ENCODE peak calls at places on chromosomes 13 and 19, in seven cellular contexts. One of them, this sample, is unnamed.

GRCh38 chr19:7199613-7200533 is 94.3 kb downstream of the INSR start:
- DNase-seq in neuronal stem cell: no peak
- DNase-seq in PC-9: no peak
- DNase-seq in neural progenitor cell: no peak
- DNase-seq in heart right ventricle: no peak
- DNase-seq in ovary: no peak
- DNase-seq in caudate nucleus: no peak
- DNase-seq in this sample: no peak

GRCh38 chr13:99304541-99304940 is 2.7 kb downstream of the GPR183 start:
- DNase-seq in neuronal stem cell: no peak
- DNase-seq in PC-9: no peak
- DNase-seq in neural progenitor cell: no peak
- DNase-seq in heart right ventricle: no peak
- DNase-seq in ovary: no peak
- DNase-seq in caudate nucleus: no peak
- DNase-seq in this sample: no peak

GRCh38 chr13:44874886-44875630 is 114.2 kb downstream of the NUFIP1 start:
- DNase-seq in neuronal stem cell: no peak
- DNase-seq in PC-9: no peak
- DNase-seq in neural progenitor cell: no peak
- DNase-seq in heart right ventricle: no peak
- DNase-seq in ovary: no peak
- DNase-seq in caudate nucleus: no peak
- DNase-seq in this sample: no peak

GRCh38 chr13:38697628-38698333 is 10.9 kb downstream of the FREM2 start:
- DNase-seq in neuronal stem cell: no peak
- DNase-seq in PC-9: no peak
- DNase-seq in neural progenitor cell: peak; percentile 31
- DNase-seq in heart right ventricle: no peak
- DNase-seq in ovary: no peak
- DNase-seq in caudate nucleus: no peak
- DNase-seq in this sample: no peak

GRCh38 chr19:57406516-57407123 is 4.3 kb upstream of the ZNF17 start:
- DNase-seq in neuronal stem cell: peak; percentile 58
- DNase-seq in PC-9: peak; percentile 61
- DNase-seq in neural progenitor cell: peak; percentile 85
- DNase-seq in heart right ventricle: peak; percentile 56
- DNase-seq in ovary: no peak
- DNase-seq in caudate nucleus: peak; percentile 5
- DNase-seq in this sample: no peak

GRCh38 chr13:61954092-61954491 is 538.4 kb upstream of the PCDH20 start:
- DNase-seq in neuronal stem cell: peak; percentile 17
- DNase-seq in PC-9: no peak
- DNase-seq in neural progenitor cell: peak; percentile 39
- DNase-seq in heart right ventricle: no peak
- DNase-seq in ovary: no peak
- DNase-seq in caudate nucleus: no peak
- DNase-seq in this sample: no peak

GRCh38 chr13:103282571-103283450 is 216.6 kb upstream of the SLC10A2 start:
- DNase-seq in neuronal stem cell: no peak
- DNase-seq in PC-9: peak; percentile 98
- DNase-seq in neural progenitor cell: no peak
- DNase-seq in heart right ventricle: no peak
- DNase-seq in ovary: no peak
- DNase-seq in caudate nucleus: no peak
- DNase-seq in this sample: no peak

GRCh38 chr19:10290876-10291553 is 1.3 kb downstream of the ICAM5 start:
- DNase-seq in neuronal stem cell: no peak
- DNase-seq in PC-9: no peak
- DNase-seq in neural progenitor cell: peak; percentile 65
- DNase-seq in heart right ventricle: no peak
- DNase-seq in ovary: peak; percentile 51
- DNase-seq in caudate nucleus: peak; percentile 41
- DNase-seq in this sample: no peak

GRCh38 chr13:109773276-109773675 is 13.1 kb downstream of the IRS2 start:
- DNase-seq in neuronal stem cell: no peak
- DNase-seq in PC-9: peak; percentile 85
- DNase-seq in neural progenitor cell: no peak
- DNase-seq in heart right ventricle: no peak
- DNase-seq in ovary: no peak
- DNase-seq in caudate nucleus: no peak
- DNase-seq in this sample: no peak

GRCh38 chr19:52094526-52094925 is 1.0 kb downstream of the ZNF841 start:
- DNase-seq in neuronal stem cell: no peak
- DNase-seq in PC-9: no peak
- DNase-seq in neural progenitor cell: peak; percentile 1
- DNase-seq in heart right ventricle: no peak
- DNase-seq in ovary: no peak
- DNase-seq in caudate nucleus: no peak
- DNase-seq in this sample: no peak

GRCh38 chr19:53907193-53907581 is 1.9 kb upstream of the CACNG7 start:
- DNase-seq in neuronal stem cell: no peak
- DNase-seq in PC-9: no peak
- DNase-seq in neural progenitor cell: no peak
- DNase-seq in heart right ventricle: no peak
- DNase-seq in ovary: no peak
- DNase-seq in caudate nucleus: peak; percentile 65
- DNase-seq in this sample: no peak

GRCh38 chr19:54245936-54246335 is 3.3 kb upstream of the LILRA6 start:
- DNase-seq in neuronal stem cell: no peak
- DNase-seq in PC-9: no peak
- DNase-seq in neural progenitor cell: no peak
- DNase-seq in heart right ventricle: no peak
- DNase-seq in ovary: no peak
- DNase-seq in caudate nucleus: no peak
- DNase-seq in this sample: no peak

GRCh38 chr13:31209172-31209818 is 9.5 kb downstream of the B3GLCT start:
- DNase-seq in neuronal stem cell: no peak
- DNase-seq in PC-9: no peak
- DNase-seq in neural progenitor cell: peak; percentile 69
- DNase-seq in heart right ventricle: peak; percentile 80
- DNase-seq in ovary: peak; percentile 37
- DNase-seq in caudate nucleus: peak; percentile 25
- DNase-seq in this sample: peak; percentile 33

GRCh38 chr19:2977686-2978466 is 512 bp downstream of the TLE6 start:
- DNase-seq in neuronal stem cell: no peak
- DNase-seq in PC-9: no peak
- DNase-seq in neural progenitor cell: peak; percentile 23
- DNase-seq in heart right ventricle: no peak
- DNase-seq in ovary: no peak
- DNase-seq in caudate nucleus: no peak
- DNase-seq in this sample: no peak

GRCh38 chr13:28099396-28100148 is 804 bp downstream of the FLT3 start:
- DNase-seq in neuronal stem cell: peak; percentile 9
- DNase-seq in PC-9: no peak
- DNase-seq in neural progenitor cell: peak; percentile 23
- DNase-seq in heart right ventricle: no peak
- DNase-seq in ovary: no peak
- DNase-seq in caudate nucleus: no peak
- DNase-seq in this sample: no peak

GRCh38 chr13:53357582-53357981 is 329.0 kb downstream of the OLFM4 start:
- DNase-seq in neuronal stem cell: no peak
- DNase-seq in PC-9: no peak
- DNase-seq in neural progenitor cell: no peak
- DNase-seq in heart right ventricle: no peak
- DNase-seq in ovary: no peak
- DNase-seq in caudate nucleus: no peak
- DNase-seq in this sample: no peak

GRCh38 chr19:38737921-38738731 is 6.1 kb downstream of the CAPN12 start:
- DNase-seq in neuronal stem cell: no peak
- DNase-seq in PC-9: no peak
- DNase-seq in neural progenitor cell: no peak
- DNase-seq in heart right ventricle: no peak
- DNase-seq in ovary: no peak
- DNase-seq in caudate nucleus: no peak
- DNase-seq in this sample: no peak

GRCh38 chr19:6528544-6529121 is 2.2 kb upstream of the TNFSF9 start:
- DNase-seq in neuronal stem cell: no peak
- DNase-seq in PC-9: no peak
- DNase-seq in neural progenitor cell: no peak
- DNase-seq in heart right ventricle: peak; percentile 67
- DNase-seq in ovary: no peak
- DNase-seq in caudate nucleus: peak; percentile 57
- DNase-seq in this sample: peak; percentile 60

GRCh38 chr19:46416077-46416709 is 2.8 kb upstream of the CCDC8 start:
- DNase-seq in neuronal stem cell: peak; percentile 95
- DNase-seq in PC-9: no peak
- DNase-seq in neural progenitor cell: peak; percentile 98
- DNase-seq in heart right ventricle: peak; percentile 87
- DNase-seq in ovary: peak; percentile 96
- DNase-seq in caudate nucleus: peak; percentile 89
- DNase-seq in this sample: peak; percentile 78

GRCh38 chr13:23381877-23382276 is 51.6 kb downstream of the SACS start:
- DNase-seq in neuronal stem cell: no peak
- DNase-seq in PC-9: no peak
- DNase-seq in neural progenitor cell: no peak
- DNase-seq in heart right ventricle: no peak
- DNase-seq in ovary: no peak
- DNase-seq in caudate nucleus: no peak
- DNase-seq in this sample: no peak

GRCh38 chr13:23380534-23380933 is 53.0 kb downstream of the SACS start:
- DNase-seq in neuronal stem cell: no peak
- DNase-seq in PC-9: no peak
- DNase-seq in neural progenitor cell: no peak
- DNase-seq in heart right ventricle: no peak
- DNase-seq in ovary: no peak
- DNase-seq in caudate nucleus: no peak
- DNase-seq in this sample: no peak

GRCh38 chr13:23375007-23375971 is 58.2 kb downstream of the SACS start:
- DNase-seq in neuronal stem cell: peak; percentile 94
- DNase-seq in PC-9: peak; percentile 56
- DNase-seq in neural progenitor cell: peak; percentile 97
- DNase-seq in heart right ventricle: peak; percentile 97
- DNase-seq in ovary: peak; percentile 96
- DNase-seq in caudate nucleus: peak; percentile 98
- DNase-seq in this sample: peak; percentile 96

GRCh38 chr13:23377603-23378002 is 55.9 kb downstream of the SACS start:
- DNase-seq in neuronal stem cell: no peak
- DNase-seq in PC-9: no peak
- DNase-seq in neural progenitor cell: no peak
- DNase-seq in heart right ventricle: no peak
- DNase-seq in ovary: no peak
- DNase-seq in caudate nucleus: no peak
- DNase-seq in this sample: no peak

DNA sequence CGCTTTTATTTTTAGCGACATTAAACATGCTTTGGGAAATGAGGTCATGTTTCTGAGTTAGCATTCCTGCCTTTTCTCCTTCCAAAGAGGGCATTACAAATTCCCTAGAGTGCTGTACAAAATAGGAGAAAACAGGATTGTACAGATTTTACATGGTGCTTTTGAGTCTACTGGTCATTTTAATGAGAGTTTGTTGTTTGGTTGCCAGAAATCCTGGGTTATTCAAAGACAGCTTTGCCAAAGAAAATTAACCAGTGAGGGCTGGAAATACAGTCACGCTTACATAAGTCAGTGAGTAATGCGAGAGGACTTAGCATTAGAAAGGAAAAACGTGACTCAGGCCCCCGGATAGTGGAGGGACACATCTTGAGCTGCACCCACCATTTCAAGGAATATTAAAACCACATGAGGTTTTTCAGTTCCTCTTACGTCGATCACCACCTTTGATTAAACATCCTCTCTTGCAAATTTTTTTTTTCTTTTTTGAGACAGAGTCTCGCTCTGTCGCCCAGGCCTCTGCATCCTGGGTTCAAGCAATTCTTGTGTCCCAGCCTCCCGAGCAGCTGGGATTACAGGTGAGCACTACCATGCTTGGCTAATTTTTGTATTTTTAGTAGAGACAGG is 55.4 kb downstream of the SACS start:
- DNase-seq in neuronal stem cell: no peak
- DNase-seq in PC-9: no peak
- DNase-seq in neural progenitor cell: no peak
- DNase-seq in heart right ventricle: peak; percentile 51
- DNase-seq in ovary: peak; percentile 38
- DNase-seq in caudate nucleus: no peak
- DNase-seq in this sample: no peak
- H3K27ac ChIP-seq in neuronal stem cell: no peak overlapping the region
- H3K27ac ChIP-seq in PC-9: no peak overlapping the region
- H3K27ac ChIP-seq in neural progenitor cell: no peak overlapping the region
- H3K27ac ChIP-seq in heart right ventricle: peak overlapping the region; percentile 94
- H3K27ac ChIP-seq in ovary: no peak overlapping the region
- H3K27ac ChIP-seq in caudate nucleus: peak overlapping the region; percentile 86
- H3K27ac ChIP-seq in this sample: no peak overlapping the region

GRCh38 chr19:49691243-49692101 is 556 bp downstream of the CPT1C start:
- DNase-seq in neuronal stem cell: peak; percentile 80
- DNase-seq in PC-9: no peak
- DNase-seq in neural progenitor cell: peak; percentile 94
- DNase-seq in heart right ventricle: no peak
- DNase-seq in ovary: peak; percentile 68
- DNase-seq in caudate nucleus: peak; percentile 73
- DNase-seq in this sample: peak; percentile 61
- H3K27ac ChIP-seq in neuronal stem cell: peak overlapping the region; percentile 88
- H3K27ac ChIP-seq in PC-9: no peak overlapping the region
- H3K27ac ChIP-seq in neural progenitor cell: peak overlapping the region; percentile 61
- H3K27ac ChIP-seq in heart right ventricle: peak overlapping the region; percentile 84
- H3K27ac ChIP-seq in ovary: no peak overlapping the region
- H3K27ac ChIP-seq in caudate nucleus: peak overlapping the region; percentile 62
- H3K27ac ChIP-seq in this sample: peak overlapping the region; percentile 84

DNA sequence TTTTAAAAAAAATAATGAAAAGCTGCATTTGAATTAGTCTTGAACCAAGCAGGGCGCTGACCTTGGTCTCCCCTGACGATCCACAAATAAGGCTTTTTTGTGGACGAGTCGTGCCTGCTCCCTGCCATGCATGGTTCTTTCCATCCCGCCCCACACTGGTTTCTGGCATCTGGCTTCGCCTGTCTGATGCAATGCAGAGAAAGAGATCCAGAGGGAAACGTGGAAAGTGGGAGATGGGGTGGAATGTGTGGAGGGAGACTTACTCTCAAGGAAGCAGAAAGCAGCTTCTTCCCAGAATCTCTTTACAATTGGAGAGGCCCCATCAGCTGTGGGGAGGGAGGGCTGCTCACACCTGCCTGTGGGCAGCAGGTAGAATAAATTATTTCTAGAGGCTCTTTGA is 183.7 kb downstream of the UQCRFS1 start:
- DNase-seq in neuronal stem cell: no peak
- DNase-seq in PC-9: no peak
- DNase-seq in neural progenitor cell: no peak
- DNase-seq in heart right ventricle: no peak
- DNase-seq in ovary: no peak
- DNase-seq in caudate nucleus: no peak
- DNase-seq in this sample: no peak
- H3K27ac ChIP-seq in neuronal stem cell: no peak overlapping the region
- H3K27ac ChIP-seq in PC-9: no peak overlapping the region
- H3K27ac ChIP-seq in neural progenitor cell: no peak overlapping the region
- H3K27ac ChIP-seq in heart right ventricle: no peak overlapping the region
- H3K27ac ChIP-seq in ovary: no peak overlapping the region
- H3K27ac ChIP-seq in caudate nucleus: no peak overlapping the region
- H3K27ac ChIP-seq in this sample: no peak overlapping the region

DNA sequence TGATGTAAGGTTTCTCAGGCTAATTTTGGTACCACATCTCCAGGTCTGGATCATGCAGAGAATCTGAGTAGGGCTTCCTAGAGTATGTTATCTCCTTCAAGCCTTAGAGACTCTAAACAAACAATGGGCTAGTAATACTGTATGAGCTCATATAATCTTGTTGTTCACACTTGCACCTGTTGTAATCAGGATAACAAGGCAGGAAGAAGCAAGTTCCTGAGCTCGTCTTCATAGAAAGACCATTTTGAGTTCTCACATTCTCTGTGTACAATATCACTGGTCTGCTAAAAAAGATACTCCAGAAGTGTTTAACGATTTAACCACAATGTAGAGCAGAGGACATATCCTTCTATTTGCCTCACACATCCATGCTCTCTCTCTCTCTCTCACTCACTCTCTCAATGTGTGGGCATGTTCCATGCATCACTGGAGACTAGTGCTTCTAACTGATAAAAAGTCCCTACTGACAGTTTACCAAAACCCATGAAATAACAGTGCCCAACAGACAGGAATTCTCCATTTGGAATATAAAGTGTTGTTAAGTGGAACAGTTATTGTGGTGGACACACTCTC is 122.9 kb downstream of the MIPEP start:
- DNase-seq in neuronal stem cell: no peak
- DNase-seq in PC-9: no peak
- DNase-seq in neural progenitor cell: no peak
- DNase-seq in heart right ventricle: no peak
- DNase-seq in ovary: no peak
- DNase-seq in caudate nucleus: no peak
- DNase-seq in this sample: no peak
- H3K27ac ChIP-seq in neuronal stem cell: no peak overlapping the region
- H3K27ac ChIP-seq in PC-9: no peak overlapping the region
- H3K27ac ChIP-seq in neural progenitor cell: no peak overlapping the region
- H3K27ac ChIP-seq in heart right ventricle: no peak overlapping the region
- H3K27ac ChIP-seq in ovary: no peak overlapping the region
- H3K27ac ChIP-seq in caudate nucleus: no peak overlapping the region
- H3K27ac ChIP-seq in this sample: no peak overlapping the region

This sample was measured in substantia nigra.